ENCODE peak calls at places on chromosomes 1 and 21, in seven cellular contexts. Q, I, D, O, G, L and Y are unnamed samples.
A peak's percentile ranks its signal among the peaks of the same experiment; 100 is the strongest.

GRCh38 chr1:92299477-92300125 is 742 bp downstream of the RPAP2 start:
- DNase-seq in Q (no peak), O (no peak), L (no peak), I (no peak), D (no peak), G (no peak), Y (no peak)

GRCh38 chr1:185144233-185144632 is 12.5 kb downstream of the TRMT1L start:
- DNase-seq in D (no peak), O (no peak), L (no peak), Q (no peak), G (no peak), I (peak; percentile 65), Y (no peak)

GRCh38 chr1:169305356-169305755 is 62.2 kb downstream of the NME7 start:
- DNase-seq in G (no peak), L (no peak), I (no peak), D (no peak), O (no peak), Q (no peak), Y (no peak)

GRCh38 chr1:76948846-76949245 is 81.6 kb downstream of the ST6GALNAC5 start:
- DNase-seq in G (no peak), D (no peak), Q (no peak), I (no peak), L (no peak), O (no peak), Y (no peak)

GRCh38 chr1:18319099-18319498 is 161.6 kb upstream of the KLHDC7A start:
- DNase-seq in D (no peak), L (no peak), O (no peak), Q (no peak), I (no peak), G (no peak), Y (no peak)

GRCh38 chr21:32520885-32521735 is 64.2 kb downstream of the TCP10L start:
- DNase-seq in I (peak; percentile 97), D (no peak), L (peak; percentile 77), Q (peak; percentile 90), O (peak; percentile 81), G (peak; percentile 60), Y (no peak)

GRCh38 chr1:43529206-43529731 is 1.4 kb upstream of the PTPRF start:
- DNase-seq in L (peak; percentile 88), O (peak; percentile 88), G (peak; percentile 84), Q (peak; percentile 88), D (no peak), I (peak; percentile 90), Y (peak; percentile 93)

GRCh38 chr1:108570128-108570527 is 10.2 kb downstream of the EEIG2 start:
- DNase-seq in O (no peak), G (no peak), I (peak; percentile 6), L (no peak), D (no peak), Q (no peak), Y (no peak)

GRCh38 chr1:112727716-112728115 is 12.6 kb upstream of the PPM1J start:
- DNase-seq in G (no peak), L (no peak), D (no peak), I (peak; percentile 59), Q (no peak), O (no peak), Y (no peak)

GRCh38 chr1:154546264-154547043 is 12.0 kb downstream of the UBE2Q1 start:
- DNase-seq in L (peak; percentile 59), Q (peak; percentile 66), O (peak; percentile 60), G (no peak), D (no peak), I (peak; percentile 58), Y (peak; percentile 79)

GRCh38 chr21:38768385-38769071 is 37.2 kb upstream of the ETS2 start:
- DNase-seq in I (peak; percentile 100), Q (no peak), G (peak; percentile 47), D (no peak), O (no peak), L (no peak), Y (no peak)

GRCh38 chr1:95138223-95138622 is 21.1 kb downstream of the TLCD4 start:
- DNase-seq in Q (no peak), L (no peak), G (no peak), I (no peak), O (no peak), D (no peak), Y (no peak)

GRCh38 chr1:65207317-65207716 is 59.3 kb downstream of the AK4 start:
- DNase-seq in L (no peak), O (no peak), Q (no peak), G (peak; percentile 68), D (no peak), I (peak; percentile 17), Y (no peak)

GRCh38 chr1:58781541-58782307 is 2.1 kb downstream of the JUN start:
- DNase-seq in Q (peak; percentile 82), I (peak; percentile 69), L (peak; percentile 79), D (peak; percentile 61), G (no peak), O (peak; percentile 77), Y (peak; percentile 61)

GRCh38 chr1:174701565-174701964 is 253.8 kb downstream of the GPR52 start:
- DNase-seq in L (no peak), G (no peak), O (no peak), I (no peak), Q (no peak), D (no peak), Y (no peak)

GRCh38 chr1:110059133-110059863 is 11.2 kb downstream of the ALX3 start:
- DNase-seq in I (peak; percentile 24), G (no peak), L (no peak), O (no peak), Q (no peak), D (no peak), Y (no peak)

GRCh38 chr1:11522400-11523235 is 43.7 kb downstream of the DISP3 start:
- DNase-seq in L (no peak), D (peak; percentile 40), I (no peak), Q (no peak), G (no peak), O (no peak), Y (peak; percentile 20)

GRCh38 chr1:226635456-226635941 is 86.9 kb downstream of the STUM start:
- DNase-seq in I (no peak), L (peak; percentile 13), G (no peak), D (no peak), O (peak; percentile 52), Q (peak; percentile 32), Y (peak; percentile 18)

GRCh38 chr21:38544681-38545080 is 46.4 kb upstream of the ERG start:
- DNase-seq in Q (no peak), L (no peak), I (no peak), O (no peak), D (no peak), G (no peak), Y (no peak)

GRCh38 chr1:199085903-199086302 is 447.1 kb downstream of the PTPRC start:
- DNase-seq in D (no peak), I (no peak), Q (no peak), O (no peak), L (no peak), G (no peak), Y (no peak)

GRCh38 chr1:202241376-202242079 is 47.9 kb downstream of the LGR6 start:
- DNase-seq in L (no peak), Q (peak; percentile 82), I (no peak), O (peak; percentile 47), G (no peak), D (peak; percentile 52), Y (no peak)

GRCh38 chr1:201566933-201567801 is 28.2 kb downstream of the NAV1 start:
- DNase-seq in Q (no peak), L (no peak), D (no peak), I (no peak), O (no peak), G (no peak), Y (no peak)

GRCh38 chr1:174742805-174743653 is 256.7 kb upstream of the CACYBP start:
- DNase-seq in O (no peak), I (peak; percentile 12), D (no peak), Q (no peak), G (no peak), L (no peak), Y (no peak)

GRCh38 chr1:162161921-162162550 is 92.5 kb downstream of the NOS1AP start:
- DNase-seq in O (no peak), L (no peak), D (no peak), G (no peak), I (no peak), Q (no peak), Y (no peak)

GRCh38 chr1:47533176-47534039 is 95.6 kb downstream of the FOXD2 start:
- DNase-seq in D (no peak), I (peak; percentile 52), Q (peak; percentile 73), L (peak; percentile 32), G (peak; percentile 57), O (peak; percentile 24), Y (no peak)

GRCh38 chr1:205144046-205144720 is 22.4 kb upstream of the RBBP5 start:
- DNase-seq in G (no peak), D (no peak), O (no peak), I (no peak), L (no peak), Q (no peak), Y (no peak)

GRCh38 chr1:205144751-205145150 is 23.0 kb upstream of the RBBP5 start:
- DNase-seq in Q (no peak), I (peak; percentile 79), D (no peak), L (no peak), O (no peak), G (peak; percentile 26), Y (no peak)

GRCh38 chr1:205141236-205142104 is 19.7 kb upstream of the RBBP5 start:
- DNase-seq in I (peak; percentile 86), G (peak; percentile 81), L (peak; percentile 75), O (peak; percentile 80), Q (peak; percentile 83), D (no peak), Y (no peak)

GRCh38 chr1:205140113-205140512 is 18.3 kb upstream of the RBBP5 start:
- DNase-seq in L (no peak), O (no peak), D (no peak), G (no peak), I (no peak), Q (no peak), Y (no peak)

GRCh38 chr1:205142105-205142475 is 20.3 kb upstream of the RBBP5 start:
- DNase-seq in O (no peak), L (no peak), D (no peak), I (no peak), Q (no peak), G (no peak), Y (no peak)
- H3K4me3 ChIP-seq in O (no peak overlapping the region), L (no peak overlapping the region), D (no peak overlapping the region), I (no peak overlapping the region), Q (no peak overlapping the region), G (no peak overlapping the region), Y (no peak overlapping the region)

DNA sequence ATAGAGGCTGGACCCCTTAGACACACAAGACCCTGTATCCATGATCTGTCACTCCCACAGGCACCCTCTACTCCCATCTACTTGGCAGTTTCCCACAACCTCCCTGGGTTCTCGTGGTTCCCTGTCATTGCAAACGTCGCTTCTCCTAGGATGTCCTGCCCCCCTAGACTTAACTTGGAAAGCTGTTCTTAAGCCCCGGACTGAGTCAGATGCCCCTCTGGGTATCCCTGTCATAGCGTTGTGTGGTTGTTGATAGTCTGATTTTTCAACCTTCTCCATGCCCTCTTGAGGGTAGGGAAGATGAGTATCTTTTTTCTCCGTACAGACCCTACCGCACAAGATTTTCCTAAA is 11.8 kb downstream of the RCC1 start:
- DNase-seq in Q (no peak), G (no peak), I (peak; percentile 37), D (no peak), O (no peak), L (no peak), Y (no peak)
- H3K4me3 ChIP-seq in Q (no peak overlapping the region), G (peak overlapping the region; percentile 64), I (no peak overlapping the region), D (peak overlapping the region; percentile 87), O (no peak overlapping the region), L (peak overlapping the region; percentile 46), Y (no peak overlapping the region)

GRCh38 chr21:43627527-43627926 is 31.8 kb downstream of the HSF2BP start:
- DNase-seq in G (no peak), D (no peak), L (no peak), I (no peak), Q (no peak), O (no peak), Y (no peak)
- H3K4me3 ChIP-seq in G (no peak overlapping the region), D (no peak overlapping the region), L (no peak overlapping the region), I (no peak overlapping the region), Q (no peak overlapping the region), O (no peak overlapping the region), Y (no peak overlapping the region)

GRCh38 chr21:36700295-36700960 is 1.5 kb downstream of the SIM2 start:
- DNase-seq in D (no peak), G (no peak), I (no peak), O (no peak), L (no peak), Q (peak; percentile 29), Y (no peak)
- H3K4me3 ChIP-seq in D (peak overlapping the region; percentile 93), G (no peak overlapping the region), I (peak overlapping the region; percentile 57), O (no peak overlapping the region), L (no peak overlapping the region), Q (no peak overlapping the region), Y (no peak overlapping the region)